ENCODE peak calls at places on chromosome 21, in nine cellular contexts. U, W, K, J, S, T, I, Z and H are unnamed samples. For H3K36me3, the result is how much of the 10 kb centered on the place peaks cover.

GRCh38 chr21:45078371-45078770 is 4.0 kb downstream of the ADARB1 start:
- DNase-seq in U (no peak), W (no peak), K (no peak), J (no peak), S (no peak), T (no peak), I (no peak), Z (no peak), H (peak)

GRCh38 chr21:25717491-25718139 is 17.1 kb downstream of the ATP5PF start:
- DNase-seq in U (no peak), W (no peak), K (no peak), J (no peak), S (no peak), T (peak), I (peak), Z (no peak), H (no peak)

GRCh38 chr21:15130751-15131150 is 66.0 kb upstream of the NRIP1 start:
- DNase-seq in U (no peak), W (no peak), K (no peak), J (no peak), S (no peak), T (no peak), I (no peak), Z (no peak), H (no peak)

GRCh38 chr21:44846201-44846484 is 27.3 kb downstream of the PTTG1IP start:
- DNase-seq in U (no peak), W (no peak), K (no peak), J (no peak), S (no peak), T (no peak), I (peak), Z (no peak), H (no peak)

GRCh38 chr21:32481875-32482408 is 69.4 kb downstream of the EVA1C start:
- DNase-seq in U (no peak), W (no peak), K (no peak), J (no peak), S (no peak), T (no peak), I (no peak), Z (no peak), H (no peak)

GRCh38 chr21:21003701-21004100 is 5.5 kb downstream of the NCAM2 start:
- DNase-seq in U (no peak), W (no peak), K (no peak), J (no peak), S (peak), T (peak), I (peak), Z (no peak), H (peak)

GRCh38 chr21:33266050-33266783 is at the start of gene IL10RB:
- DNase-seq in U (peak), W (peak), K (peak), J (peak), S (peak), T (peak), I (peak), Z (peak), H (peak)

GRCh38 chr21:14957836-14958235 is 107.0 kb downstream of the NRIP1 start:
- DNase-seq in U (no peak), W (no peak), K (no peak), J (no peak), S (no peak), T (no peak), I (no peak), Z (no peak), H (no peak)

GRCh38 chr21:38095220-38095619 is 161.6 kb upstream of the KCNJ15 start:
- DNase-seq in U (no peak), W (no peak), K (no peak), J (no peak), S (no peak), T (no peak), I (no peak), Z (no peak), H (no peak)

GRCh38 chr21:36510911-36511310 is 31.0 kb upstream of the CLDN14 start:
- DNase-seq in U (no peak), W (no peak), K (no peak), J (no peak), S (no peak), T (no peak), I (no peak), Z (no peak), H (no peak)

GRCh38 chr21:46189959-46190490 is 5.8 kb upstream of the SPATC1L start:
- DNase-seq in U (peak), W (no peak), K (no peak), J (no peak), S (no peak), T (no peak), I (no peak), Z (no peak), H (peak)
- H3K36me3 ChIP-seq in U (under half), W (under half), K (under half), J (under half), S (under half), T (under half), I (under half), Z (under half), H (under half)

DNA sequence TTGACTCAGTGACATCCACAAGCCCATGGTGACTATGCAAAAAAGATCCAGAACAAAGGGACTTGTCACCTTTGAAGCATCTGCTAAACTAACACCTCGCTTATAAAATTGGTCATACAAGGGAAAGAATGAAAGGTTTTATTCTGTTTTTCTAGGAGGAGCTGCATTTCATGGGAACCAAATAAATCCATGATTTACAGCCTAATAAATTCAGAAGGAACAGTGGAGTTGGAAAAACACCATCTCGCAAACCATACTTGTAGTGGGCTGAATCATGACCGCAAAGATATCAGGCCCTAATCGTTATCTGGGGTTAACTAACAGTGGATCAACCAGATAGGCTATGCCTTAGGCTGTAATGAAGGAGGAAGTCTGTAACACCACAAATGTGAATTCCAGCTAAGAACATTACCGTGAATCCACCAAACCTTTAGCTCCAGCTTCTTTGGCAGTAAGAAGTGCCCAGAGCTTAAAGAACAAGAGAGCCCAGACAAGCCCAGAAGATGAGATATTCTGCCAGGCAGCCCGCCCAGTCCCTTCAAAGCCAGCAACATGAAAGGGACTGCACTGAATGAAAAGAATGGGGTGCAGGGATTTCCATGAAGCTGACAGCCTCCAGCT is 27.4 kb downstream of the RSPH1 start:
- DNase-seq in U (no peak), W (no peak), K (no peak), J (peak), S (no peak), T (no peak), I (no peak), Z (no peak), H (peak)
- H3K4me3 ChIP-seq in U (no peak), W (no peak), K (no peak), J (no peak), S (no peak), T (no peak), I (no peak), Z (no peak), H (no peak)

GRCh38 chr21:41147096-41147978 is 20.6 kb upstream of the BACE2 start:
- DNase-seq in U (no peak), W (peak), K (no peak), J (no peak), S (peak), T (no peak), I (no peak), Z (no peak), H (peak)
- TF ChIP-seq CTCF in U (no peak), W (no peak), K (no peak), J (no peak), S (peak), T (no peak), I (no peak), Z (no peak), H (no peak)

GRCh38 chr21:34803792-34804440 is 135.1 kb downstream of the CLIC6 start:
- DNase-seq in U (no peak), W (no peak), K (no peak), J (no peak), S (no peak), T (no peak), I (no peak), Z (no peak), H (no peak)
- H3K36me3 ChIP-seq in U (under half), W (under half), K (under half), J (under half), S (under half), T (under half), I (under half), Z (under half), H (under half)

GRCh38 chr21:28761709-28762356 is 230.8 kb downstream of the LTN1 start:
- DNase-seq in U (no peak), W (no peak), K (no peak), J (no peak), S (no peak), T (no peak), I (no peak), Z (no peak), H (no peak)
- H3K4me3 ChIP-seq in U (no peak), W (no peak), K (no peak), J (no peak), S (no peak), T (no peak), I (no peak), Z (no peak), H (no peak)